ENCODE peak calls at places on chromosomes 6 and 20, in nine cellular contexts. M is CD4-positive, CD25-positive, alpha-beta regulatory T cell; U is right lobe of liver; F is iPS DF 6.9; H is uterus; O is upper lobe of right lung; Z is body of pancreas; G is IMR-90; W is A673. B is an unnamed sample.

GRCh38 chr6:56517155-56517745 is 125.4 kb downstream of the DST start:
- DNase-seq in M (no peak), U (no peak), F (no peak), H (no peak), O (no peak), Z (no peak), G (peak), W (no peak), B (no peak)

GRCh38 chr6:87908978-87909802 is 138.5 kb upstream of the SPACA1 start:
- DNase-seq in M (no peak), U (no peak), F (no peak), H (no peak), O (no peak), Z (no peak), G (no peak), W (no peak), B (no peak)

GRCh38 chr6:5045417-5045816 is 39.7 kb upstream of the PPP1R3G start:
- DNase-seq in M (no peak), U (no peak), F (no peak), H (no peak), O (no peak), Z (no peak), G (peak), W (no peak), B (no peak)

GRCh38 chr6:6002005-6002808 is 4.5 kb downstream of the NRN1 start:
- DNase-seq in M (peak), U (no peak), F (no peak), H (no peak), O (no peak), Z (no peak), G (no peak), W (no peak), B (no peak)

GRCh38 chr6:13273931-13274706 is 54.2 kb downstream of the TBC1D7 start:
- DNase-seq in M (peak), U (no peak), F (no peak), H (no peak), O (peak), Z (no peak), G (no peak), W (no peak), B (peak)

GRCh38 chr20:45459606-45460005 is 9.9 kb upstream of the WFDC2 start:
- DNase-seq in M (no peak), U (no peak), F (no peak), H (no peak), O (no peak), Z (no peak), G (peak), W (peak), B (no peak)

GRCh38 chr6:31614075-31614619 is 887 bp upstream of the AIF1 start:
- DNase-seq in M (no peak), U (no peak), F (no peak), H (no peak), O (no peak), Z (no peak), G (no peak), W (no peak), B (no peak)

GRCh38 chr6:33297406-33297955 is 1.3 kb downstream of the RGL2 start:
- DNase-seq in M (no peak), U (no peak), F (no peak), H (no peak), O (peak), Z (peak), G (no peak), W (no peak), B (no peak)

GRCh38 chr6:24494726-24495515 is at the start of gene ALDH5A1:
- DNase-seq in M (peak), U (peak), F (peak), H (peak), O (peak), Z (peak), G (peak), W (peak), B (peak)

GRCh38 chr6:158031445-158032353 is 50.0 kb downstream of the SYNJ2 start:
- DNase-seq in M (no peak), U (no peak), F (no peak), H (peak), O (peak), Z (no peak), G (peak), W (peak), B (no peak)

GRCh38 chr6:63525186-63525878 is 46.9 kb upstream of the LOC128125822 start:
- DNase-seq in M (no peak), U (no peak), F (no peak), H (no peak), O (no peak), Z (no peak), G (no peak), W (no peak), B (no peak)

GRCh38 chr6:30135757-30136156 is at the start of gene TRIM40:
- DNase-seq in M (no peak), U (no peak), F (no peak), H (no peak), O (no peak), Z (no peak), G (no peak), W (no peak), B (no peak)

GRCh38 chr20:63830821-63831593 is at the start of gene ZBTB46:
- DNase-seq in M (no peak), U (peak), F (no peak), H (peak), O (peak), Z (peak), G (peak), W (peak), B (no peak)

GRCh38 chr6:137415127-137415833 is 78.9 kb downstream of the OLIG3 start:
- DNase-seq in M (peak), U (peak), F (peak), H (peak), O (peak), Z (peak), G (peak), W (peak), B (peak)

GRCh38 chr6:111632468-111633247 is 27.0 kb upstream of the TRAF3IP2 start:
- DNase-seq in M (no peak), U (no peak), F (no peak), H (no peak), O (no peak), Z (no peak), G (no peak), W (no peak), B (no peak)

GRCh38 chr6:116561377-116562018 is 7.9 kb downstream of the CALHM4 start:
- DNase-seq in M (peak), U (peak), F (peak), H (peak), O (peak), Z (peak), G (peak), W (peak), B (no peak)

GRCh38 chr6:90233994-90234393 is 62.6 kb downstream of the BACH2 start:
- DNase-seq in M (peak), U (no peak), F (no peak), H (no peak), O (no peak), Z (no peak), G (no peak), W (no peak), B (no peak)

GRCh38 chr6:131792091-131792496 is 15.7 kb upstream of the ENPP1 start:
- DNase-seq in M (no peak), U (no peak), F (no peak), H (no peak), O (no peak), Z (no peak), G (peak), W (peak), B (no peak)

GRCh38 chr20:19832875-19833274 is 74.8 kb downstream of the RIN2 start:
- DNase-seq in M (no peak), U (no peak), F (no peak), H (no peak), O (no peak), Z (no peak), G (no peak), W (peak), B (no peak)

GRCh38 chr20:19834783-19835182 is 76.7 kb downstream of the RIN2 start:
- DNase-seq in M (no peak), U (no peak), F (no peak), H (no peak), O (no peak), Z (no peak), G (no peak), W (no peak), B (no peak)

GRCh38 chr20:19833395-19833794 is 75.3 kb downstream of the RIN2 start:
- DNase-seq in M (no peak), U (no peak), F (no peak), H (no peak), O (no peak), Z (no peak), G (no peak), W (no peak), B (no peak)

GRCh38 chr20:19834287-19834686 is 76.2 kb downstream of the RIN2 start:
- DNase-seq in M (no peak), U (no peak), F (no peak), H (no peak), O (no peak), Z (no peak), G (no peak), W (no peak), B (no peak)

GRCh38 chr20:19835533-19836222 is 77.6 kb downstream of the RIN2 start:
- DNase-seq in M (no peak), U (no peak), F (no peak), H (no peak), O (no peak), Z (no peak), G (no peak), W (no peak), B (no peak)
- H3K27ac ChIP-seq in M (no peak), U (no peak), F (no peak), H (no peak), O (no peak), Z (no peak), G (no peak), W (no peak), B (peak)

GRCh38 chr6:168132531-168133184 is 53.6 kb upstream of the FRMD1 start:
- DNase-seq in M (no peak), U (peak), F (peak), H (peak), O (no peak), Z (peak), G (peak), W (peak), B (peak)
- H3K27ac ChIP-seq in M (no peak), U (no peak), F (no peak), H (no peak), O (no peak), Z (no peak), G (no peak), W (no peak), B (peak)

DNA sequence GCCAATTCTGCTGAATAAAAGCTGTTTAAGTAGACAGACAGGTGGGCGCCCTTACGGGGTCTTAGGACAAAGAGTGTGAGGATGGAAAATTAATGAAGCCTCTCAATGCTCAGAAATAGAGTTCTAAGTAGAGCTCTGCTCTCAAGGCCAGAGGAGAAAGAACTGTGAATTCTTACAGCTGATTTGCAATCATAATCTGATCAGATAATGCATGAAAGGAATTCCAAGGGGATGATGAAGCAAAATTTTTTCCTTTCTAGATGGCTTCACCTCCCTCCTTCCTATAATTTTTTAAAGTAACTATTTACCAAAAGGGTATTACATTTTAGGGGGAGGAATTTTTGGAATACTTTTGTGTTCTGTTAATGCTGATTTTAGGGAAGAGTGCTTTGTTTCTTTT is 308.1 kb upstream of the HS3ST5 start:
- DNase-seq in M (no peak), U (no peak), F (no peak), H (no peak), O (no peak), Z (no peak), G (no peak), W (no peak), B (no peak)
- H3K27ac ChIP-seq in M (no peak), U (no peak), F (no peak), H (no peak), O (no peak), Z (no peak), G (no peak), W (no peak), B (no peak)

GRCh38 chr20:62370807-62371587 is 3.9 kb upstream of the LAMA5 start:
- DNase-seq in M (no peak), U (peak), F (no peak), H (no peak), O (peak), Z (no peak), G (no peak), W (no peak), B (no peak)

GRCh38 chr20:62368629-62369507 is 1.8 kb upstream of the LAMA5 start:
- DNase-seq in M (no peak), U (peak), F (no peak), H (peak), O (no peak), Z (peak), G (peak), W (no peak), B (peak)

GRCh38 chr20:62370115-62370806 is 3.1 kb upstream of the LAMA5 start:
- DNase-seq in M (no peak), U (no peak), F (no peak), H (no peak), O (no peak), Z (no peak), G (peak), W (no peak), B (no peak)

GRCh38 chr20:62368303-62368628 is 1.2 kb upstream of the LAMA5 start:
- DNase-seq in M (no peak), U (no peak), F (no peak), H (no peak), O (no peak), Z (no peak), G (no peak), W (no peak), B (no peak)

GRCh38 chr20:62369508-62370114 is 2.5 kb upstream of the LAMA5 start:
- DNase-seq in M (no peak), U (no peak), F (no peak), H (no peak), O (no peak), Z (no peak), G (no peak), W (no peak), B (no peak)
- H3K27ac ChIP-seq in M (no peak), U (no peak), F (no peak), H (peak), O (peak), Z (no peak), G (peak), W (no peak), B (no peak)

GRCh38 chr20:50243610-50244351 is 53.2 kb downstream of the CEBPB start:
- DNase-seq in M (no peak), U (no peak), F (no peak), H (no peak), O (no peak), Z (no peak), G (no peak), W (no peak), B (no peak)
- H3K27ac ChIP-seq in M (no peak), U (no peak), F (no peak), H (no peak), O (no peak), Z (peak), G (no peak), W (no peak), B (no peak)

DNA sequence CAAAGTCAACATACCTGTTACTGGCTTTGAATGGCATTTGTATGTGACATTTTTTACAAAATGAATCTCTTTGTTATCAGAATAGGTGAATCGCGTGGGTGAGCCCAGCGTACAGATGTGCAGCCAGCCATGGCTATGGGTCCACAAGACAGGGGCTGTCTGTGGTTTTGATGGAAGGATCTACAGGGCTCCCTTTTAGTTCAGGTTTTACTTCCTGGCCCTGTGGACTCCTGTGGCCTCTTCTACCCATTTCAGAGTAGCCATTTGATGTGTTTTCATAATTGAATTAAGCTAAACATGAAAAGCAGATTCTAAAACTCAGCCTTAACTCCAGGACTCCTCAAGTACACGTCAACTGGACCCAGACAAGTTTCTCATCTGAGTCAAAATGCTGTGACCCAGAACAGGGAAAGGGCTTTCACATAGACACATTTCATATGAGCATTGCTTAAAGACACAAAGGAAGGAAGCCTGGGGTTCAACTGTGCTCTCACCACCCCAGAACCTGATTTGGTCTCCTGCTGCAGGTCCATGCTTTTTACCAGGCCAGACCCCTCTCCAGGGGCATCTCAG is 105.3 kb upstream of the NAA20 start:
- DNase-seq in M (no peak), U (no peak), F (no peak), H (no peak), O (no peak), Z (no peak), G (no peak), W (no peak), B (no peak)
- H3K27ac ChIP-seq in M (no peak), U (no peak), F (no peak), H (no peak), O (no peak), Z (no peak), G (no peak), W (no peak), B (no peak)

B was measured in substantia nigra.